ENCODE peak calls at places on chromosome 9, in ten cellular contexts. Y is esophagus squamous epithelium; M is activated T-helper 2 cell treated with anti-CD3 and anti-CD28 coated beads, Interferon-gamma antibody, Interleukin-2, Interleukin-4, amounts not matched to agents 10 μg/mL and 5 μg/mL and 100 μg/mL, durations not matched to agents 14 hours and 24 hours and 36 hours; Q is activated CD4-positive, alpha-beta T cell treated with anti-CD3 and anti-CD28 coated beads for 48 hours; X is lower leg skin; F is astrocyte of the spinal cord; I is iris pigment epithelial cell; C is astrocyte of the hippocampus; W is activated T-helper 9 cell treated with anti-CD3 and anti-CD28 coated beads, Interleukin-2, amount 50 U/mL, for 16 hours; S is HS-27A. E is an unnamed sample.

GRCh38 chr9:129333961-129334743 is 156.1 kb upstream of the IER5L start:
- DNase-seq in Y (peak), M (no peak), Q (peak), X (peak), F (peak), I (peak), C (peak), W (no peak), S (peak), E (peak)

GRCh38 chr9:6184749-6185645 is 30.6 kb upstream of the IL33 start:
- DNase-seq in Y (no peak), M (no peak), Q (no peak), X (no peak), F (no peak), I (peak), C (peak), W (no peak), S (no peak), E (no peak)

GRCh38 chr9:89529243-89530030 is 31.5 kb upstream of the SEMA4D start:
- DNase-seq in Y (no peak), M (no peak), Q (no peak), X (no peak), F (no peak), I (no peak), C (no peak), W (no peak), S (no peak), E (no peak)

GRCh38 chr9:134321957-134322741 is 4.1 kb upstream of the RXRA start:
- DNase-seq in Y (no peak), M (no peak), Q (no peak), X (peak), F (no peak), I (no peak), C (no peak), W (no peak), S (no peak), E (no peak)

GRCh38 chr9:95494022-95494415 is 22.8 kb downstream of the PTCH1 start:
- DNase-seq in Y (no peak), M (no peak), Q (peak), X (peak), F (no peak), I (no peak), C (no peak), W (peak), S (no peak), E (no peak)

GRCh38 chr9:90271707-90272106 is 370.9 kb downstream of the DIRAS2 start:
- DNase-seq in Y (no peak), M (no peak), Q (no peak), X (no peak), F (no peak), I (no peak), C (no peak), W (no peak), S (no peak), E (no peak)

GRCh38 chr9:122087406-122088200 is 5.5 kb downstream of the TTLL11 start:
- DNase-seq in Y (no peak), M (no peak), Q (no peak), X (no peak), F (peak), I (no peak), C (peak), W (no peak), S (no peak), E (no peak)

GRCh38 chr9:38619556-38620447 is 594 bp downstream of the ANKRD18A start:
- DNase-seq in Y (no peak), M (no peak), Q (peak), X (no peak), F (no peak), I (no peak), C (peak), W (peak), S (no peak), E (no peak)

GRCh38 chr9:34059231-34059720 is 10.6 kb upstream of the UBAP2 start:
- DNase-seq in Y (no peak), M (no peak), Q (no peak), X (no peak), F (no peak), I (no peak), C (no peak), W (no peak), S (no peak), E (no peak)

GRCh38 chr9:33510264-33511183 is 13.5 kb upstream of the ANKRD18B start:
- DNase-seq in Y (no peak), M (peak), Q (peak), X (peak), F (peak), I (peak), C (peak), W (peak), S (peak), E (peak)

GRCh38 chr9:121637441-121638222 is 13.8 kb upstream of the DAB2IP start:
- DNase-seq in Y (no peak), M (no peak), Q (no peak), X (no peak), F (peak), I (no peak), C (peak), W (no peak), S (peak), E (no peak)

GRCh38 chr9:129135476-129135875 is 24.3 kb downstream of the PTPA start:
- DNase-seq in Y (no peak), M (no peak), Q (no peak), X (no peak), F (no peak), I (no peak), C (no peak), W (no peak), S (no peak), E (no peak)

E was measured in gastrocnemius medialis.